ENCODE peak calls at places on chromosome 5, in four cellular contexts. One of them, this sample, is unnamed.

GRCh38 chr5:132210944-132211343 is 16.7 kb downstream of the P4HA2 start:
- DNase-seq in neural crest cell: no peak
- DNase-seq in A549: no peak
- DNase-seq in cardiac fibroblast: no peak
- DNase-seq in this sample: no peak

GRCh38 chr5:59829389-59829788 is 64.1 kb downstream of the PDE4D start:
- DNase-seq in cardiac fibroblast: peak
- DNase-seq in neural crest cell: no peak
- DNase-seq in A549: no peak
- DNase-seq in this sample: peak

GRCh38 chr5:16557477-16557876 is 59.3 kb downstream of the RETREG1 start:
- DNase-seq in cardiac fibroblast: no peak
- DNase-seq in neural crest cell: no peak
- DNase-seq in A549: no peak
- DNase-seq in this sample: no peak

GRCh38 chr5:52760695-52761366 is 26.9 kb upstream of the ITGA1 start:
- DNase-seq in cardiac fibroblast: no peak
- DNase-seq in neural crest cell: no peak
- DNase-seq in A549: no peak
- DNase-seq in this sample: no peak

GRCh38 chr5:56178823-56179222 is 54.3 kb downstream of the ANKRD55 start:
- DNase-seq in cardiac fibroblast: no peak
- DNase-seq in A549: no peak
- DNase-seq in neural crest cell: no peak
- DNase-seq in this sample: no peak

GRCh38 chr5:139065296-139065695 is 132.9 kb downstream of the SIL1 start:
- DNase-seq in neural crest cell: no peak
- DNase-seq in cardiac fibroblast: peak
- DNase-seq in A549: no peak
- DNase-seq in this sample: no peak

GRCh38 chr5:67014191-67014590 is 182.4 kb downstream of the CD180 start:
- DNase-seq in cardiac fibroblast: no peak
- DNase-seq in A549: no peak
- DNase-seq in neural crest cell: no peak
- DNase-seq in this sample: no peak

GRCh38 chr5:31502506-31502905 is 29.4 kb downstream of the DROSHA start:
- DNase-seq in A549: no peak
- DNase-seq in neural crest cell: no peak
- DNase-seq in cardiac fibroblast: no peak
- DNase-seq in this sample: no peak

GRCh38 chr5:169415948-169416347 is 115.0 kb upstream of the SLIT3 start:
- DNase-seq in A549: no peak
- DNase-seq in neural crest cell: no peak
- DNase-seq in cardiac fibroblast: no peak
- DNase-seq in this sample: no peak

GRCh38 chr5:151456321-151456940 is 9.0 kb downstream of the SLC36A1 start:
- DNase-seq in A549: no peak
- DNase-seq in neural crest cell: no peak
- DNase-seq in cardiac fibroblast: no peak
- DNase-seq in this sample: no peak

GRCh38 chr5:172163346-172163745 is 24.7 kb downstream of the STK10 start:
- DNase-seq in A549: no peak
- DNase-seq in cardiac fibroblast: peak
- DNase-seq in neural crest cell: no peak
- DNase-seq in this sample: peak

GRCh38 chr5:97874491-97874890 is 691.4 kb upstream of the RIOK2 start:
- DNase-seq in cardiac fibroblast: no peak
- DNase-seq in neural crest cell: no peak
- DNase-seq in A549: no peak
- DNase-seq in this sample: no peak

GRCh38 chr5:173315495-173316352 is 12.5 kb downstream of the STC2 start:
- DNase-seq in cardiac fibroblast: peak
- DNase-seq in A549: no peak
- DNase-seq in neural crest cell: no peak
- DNase-seq in this sample: peak

GRCh38 chr5:69368458-69369368 is 607 bp downstream of the AK6 start:
- DNase-seq in A549: peak
- DNase-seq in neural crest cell: no peak
- DNase-seq in cardiac fibroblast: no peak
- DNase-seq in this sample: peak

GRCh38 chr5:84599964-84600363 is 215.3 kb upstream of the EDIL3 start:
- DNase-seq in cardiac fibroblast: no peak
- DNase-seq in neural crest cell: no peak
- DNase-seq in A549: no peak
- DNase-seq in this sample: no peak

GRCh38 chr5:136192526-136193395 is at the start of gene SMIM32:
- DNase-seq in neural crest cell: peak
- DNase-seq in cardiac fibroblast: peak
- DNase-seq in A549: no peak
- DNase-seq in this sample: peak

GRCh38 chr5:156920042-156920860 is 42.8 kb downstream of the TIMD4 start:
- DNase-seq in cardiac fibroblast: no peak
- DNase-seq in A549: no peak
- DNase-seq in neural crest cell: no peak
- DNase-seq in this sample: no peak

This sample was measured in mesenchymal stem cell.